ENCODE peak calls at places on chromosomes 1 and 21, in six cellular contexts. G is effector CD4-positive, alpha-beta T cell; Q is T-helper 2 cell; Y is tibial nerve; I is activated CD8-positive, alpha-beta T cell treated with anti-CD3 and anti-CD28 coated beads for 36 hours; U is activated T-helper 1 cell treated with Interleukin-2 at 50 U/mL for 16 hours. W is an unnamed sample.

GRCh38 chr1:52653207-52653849 is 20.4 kb downstream of the SHISAL2A start:
- DNase-seq in I (no peak), G (no peak), Q (no peak), Y (no peak), U (no peak), W (no peak)

GRCh38 chr1:154972517-154973343 is 1.8 kb upstream of the CKS1B start:
- DNase-seq in U (no peak), Y (no peak), I (peak), G (no peak), Q (no peak), W (peak)

GRCh38 chr1:167797005-167797404 is 75.2 kb downstream of the MPZL1 start:
- DNase-seq in U (no peak), Y (peak), Q (no peak), I (peak), G (no peak), W (no peak)

GRCh38 chr1:207913951-207914350 is 3.0 kb upstream of the CD34 start:
- DNase-seq in Q (no peak), Y (no peak), G (no peak), I (no peak), U (no peak), W (no peak)

GRCh38 chr1:208101661-208102431 is 142.3 kb downstream of the PLXNA2 start:
- DNase-seq in Y (peak), Q (no peak), U (no peak), G (no peak), I (no peak), W (no peak)

GRCh38 chr1:172581779-172582178 is 48.8 kb downstream of the SUCO start:
- DNase-seq in G (no peak), Q (no peak), Y (no peak), U (no peak), I (no peak), W (no peak)

GRCh38 chr1:165954940-165955339 is 127.5 kb downstream of the UCK2 start:
- DNase-seq in Y (no peak), Q (no peak), I (no peak), U (no peak), G (no peak), W (no peak)

GRCh38 chr21:37821791-37822450 is 94.3 kb downstream of the KCNJ6 start:
- DNase-seq in U (no peak), I (no peak), Y (no peak), G (no peak), Q (no peak), W (no peak)

GRCh38 chr1:53629101-53629691 is 109.8 kb downstream of the GLIS1 start:
- DNase-seq in U (no peak), Q (no peak), G (no peak), Y (no peak), I (no peak), W (no peak)

GRCh38 chr1:2528966-2529750 is 905 bp downstream of the HES5 start:
- DNase-seq in G (peak), U (no peak), Q (no peak), I (peak), Y (no peak), W (no peak)

GRCh38 chr1:33332881-33333280 is 12.0 kb upstream of the A3GALT2 start:
- DNase-seq in Q (no peak), Y (no peak), I (no peak), G (no peak), U (no peak), W (no peak)

GRCh38 chr1:10459185-10459584 is 9.4 kb downstream of the CORT start:
- DNase-seq in Q (no peak), U (no peak), G (no peak), Y (no peak), I (no peak), W (no peak)

GRCh38 chr1:21259316-21260076 is 30.8 kb downstream of the ECE1 start:
- DNase-seq in I (no peak), Q (no peak), G (no peak), U (no peak), Y (no peak), W (no peak)

GRCh38 chr1:44031051-44031899 is at the start of gene SLC6A9:
- DNase-seq in Q (peak), G (peak), I (peak), U (peak), Y (no peak), W (no peak)

W was measured in 8988T.